ENCODE peak calls at places on chromosome 20, in five cellular contexts. P is effector memory CD4-positive, alpha-beta T cell; O is MM.1S; E is body of pancreas; T is CD8-positive, alpha-beta T cell. S is an unnamed sample. For H3K4me1, the result is how much of the 10 kb centered on the place peaks cover.

GRCh38 chr20:57133926-57134650 is 132.4 kb downstream of the BMP7 start:
- DNase-seq in T (no peak), O (no peak), P (no peak), E (no peak), S (no peak)

GRCh38 chr20:33793011-33793931 is 17.9 kb upstream of the CHMP4B start:
- DNase-seq in T (no peak), O (no peak), E (no peak), P (no peak), S (no peak)

GRCh38 chr20:62066339-62066982 is 780 bp upstream of the TAF4 start:
- DNase-seq in E (peak), O (peak), T (peak), P (peak), S (peak)

GRCh38 chr20:46222521-46223007 is 85.7 kb downstream of the CDH22 start:
- DNase-seq in P (no peak), E (peak), T (no peak), O (no peak), S (no peak)

GRCh38 chr20:24337074-24337473 is 132.4 kb upstream of the SYNDIG1 start:
- DNase-seq in O (no peak), P (no peak), T (no peak), E (no peak), S (no peak)

GRCh38 chr20:62722627-62723026 is 14.0 kb downstream of the NTSR1 start:
- DNase-seq in O (no peak), E (no peak), P (no peak), T (no peak), S (no peak)

GRCh38 chr20:62734336-62734735 is 25.7 kb downstream of the NTSR1 start:
- DNase-seq in T (no peak), O (no peak), E (no peak), P (no peak), S (no peak)

GRCh38 chr20:11214281-11214680 is 540.5 kb upstream of the JAG1 start:
- DNase-seq in T (no peak), E (no peak), P (no peak), O (no peak), S (no peak)

GRCh38 chr20:4491643-4492042 is 230.1 kb upstream of the PRND start:
- DNase-seq in O (no peak), T (no peak), E (no peak), P (no peak), S (no peak)

GRCh38 chr20:39190666-39191570 is 228.8 kb downstream of the DHX35 start:
- DNase-seq in O (no peak), E (peak), T (no peak), P (no peak), S (no peak)

GRCh38 chr20:24739751-24740150 is 209.3 kb upstream of the CST7 start:
- DNase-seq in P (no peak), O (no peak), E (no peak), T (no peak), S (no peak)

GRCh38 chr20:5150226-5151076 is 23.6 kb downstream of the CDS2 start:
- DNase-seq in T (no peak), P (no peak), O (no peak), E (no peak), S (no peak)

GRCh38 chr20:41176711-41177552 is 39.6 kb downstream of the PLCG1 start:
- DNase-seq in T (no peak), P (no peak), O (no peak), E (no peak), S (no peak)

GRCh38 chr20:59708326-59708725 is 104.0 kb downstream of the PHACTR3 start:
- DNase-seq in P (no peak), T (no peak), E (no peak), O (no peak), S (no peak)

GRCh38 chr20:63085087-63085861 is 78.5 kb upstream of the BHLHE23 start:
- DNase-seq in E (no peak), O (no peak), P (no peak), T (no peak), S (no peak)

GRCh38 chr20:10789386-10789785 is 115.6 kb upstream of the JAG1 start:
- DNase-seq in O (no peak), P (no peak), T (no peak), E (no peak), S (no peak)

GRCh38 chr20:45909817-45910669 is 1.9 kb downstream of the PLTP start:
- DNase-seq in O (no peak), E (no peak), T (no peak), P (no peak), S (no peak)

GRCh38 chr20:50292324-50293243 is 102.0 kb downstream of the CEBPB start:
- DNase-seq in T (no peak), O (no peak), E (peak), P (no peak), S (no peak)

GRCh38 chr20:3472105-3472504 is 1.3 kb downstream of the ATRN start:
- DNase-seq in P (no peak), T (no peak), O (no peak), E (no peak), S (no peak)

GRCh38 chr20:63178889-63179751 is 36.8 kb downstream of the YTHDF1 start:
- DNase-seq in E (peak), O (peak), P (peak), T (peak), S (peak)

GRCh38 chr20:45470939-45471338 is 1.4 kb downstream of the WFDC2 start:
- DNase-seq in P (no peak), O (peak), T (no peak), E (no peak), S (no peak)

GRCh38 chr20:10812738-10813327 is 139.0 kb upstream of the JAG1 start:
- DNase-seq in E (no peak), O (no peak), P (no peak), T (no peak), S (no peak)

GRCh38 chr20:4729265-4729664 is 7.6 kb downstream of the PRND start:
- DNase-seq in P (no peak), T (no peak), O (no peak), E (no peak), S (no peak)

GRCh38 chr20:35823147-35823546 is 51.3 kb downstream of the PHF20 start:
- DNase-seq in O (no peak), E (no peak), P (no peak), T (no peak), S (no peak)

GRCh38 chr20:10125757-10126156 is 91.0 kb downstream of the ANKEF1 start:
- DNase-seq in P (no peak), T (no peak), E (no peak), O (no peak), S (no peak)

GRCh38 chr20:63884506-63885263 is 10.2 kb upstream of the DNAJC5 start:
- DNase-seq in E (no peak), P (no peak), T (no peak), O (no peak), S (no peak)

GRCh38 chr20:62366370-62367135 is 559 bp downstream of the LAMA5 start:
- DNase-seq in E (no peak), O (peak), P (no peak), T (no peak), S (peak)

GRCh38 chr20:10419550-10420133 is 14.4 kb downstream of the MKKS start:
- DNase-seq in O (no peak), E (no peak), P (no peak), T (no peak), S (no peak)

GRCh38 chr20:47544852-47545251 is 43.2 kb downstream of the NCOA3 start:
- DNase-seq in O (no peak), E (no peak), T (no peak), P (no peak), S (no peak)

GRCh38 chr20:58349586-58349985 is 39.4 kb upstream of the VAPB start:
- DNase-seq in E (no peak), T (no peak), O (no peak), P (no peak), S (no peak)

GRCh38 chr20:41534170-41534569 is 84.0 kb downstream of the CHD6 start:
- DNase-seq in E (no peak), T (no peak), P (no peak), O (no peak), S (no peak)

GRCh38 chr20:13355386-13355785 is 134.3 kb downstream of the ISM1 start:
- DNase-seq in P (no peak), O (no peak), E (no peak), T (no peak), S (no peak)

GRCh38 chr20:24376523-24377085 is 92.8 kb upstream of the SYNDIG1 start:
- DNase-seq in P (no peak), T (no peak), E (no peak), O (no peak), S (no peak)

GRCh38 chr20:25314497-25315417 is 66.9 kb downstream of the PYGB start:
- DNase-seq in O (no peak), E (no peak), P (no peak), T (no peak), S (no peak)

GRCh38 chr20:35953411-35954199 is 697 bp downstream of the SCAND1 start:
- DNase-seq in O (peak), E (peak), T (peak), P (peak), S (peak)

GRCh38 chr20:58630063-58630462 is 21.0 kb upstream of the STX16 start:
- DNase-seq in E (no peak), T (no peak), O (no peak), P (no peak), S (no peak)

GRCh38 chr20:53918010-53918311 is 152.4 kb downstream of the BCAS1 start:
- DNase-seq in E (no peak), P (no peak), O (no peak), T (no peak), S (no peak)
- H3K27ac ChIP-seq in E (peak), P (no peak), O (no peak), T (no peak), S (no peak)

GRCh38 chr20:15076785-15077184 is 739.4 kb upstream of the FLRT3 start:
- DNase-seq in P (no peak), E (no peak), T (no peak), O (no peak), S (no peak)

GRCh38 chr20:15071010-15071808 is 733.8 kb upstream of the FLRT3 start:
- DNase-seq in P (no peak), T (no peak), O (no peak), E (no peak), S (no peak)

GRCh38 chr20:15079594-15080340 is 742.4 kb upstream of the FLRT3 start:
- DNase-seq in E (no peak), O (no peak), P (no peak), T (no peak), S (no peak)

GRCh38 chr20:15077733-15078132 is 740.3 kb upstream of the FLRT3 start:
- DNase-seq in T (no peak), P (no peak), E (no peak), O (no peak), S (no peak)

DNA sequence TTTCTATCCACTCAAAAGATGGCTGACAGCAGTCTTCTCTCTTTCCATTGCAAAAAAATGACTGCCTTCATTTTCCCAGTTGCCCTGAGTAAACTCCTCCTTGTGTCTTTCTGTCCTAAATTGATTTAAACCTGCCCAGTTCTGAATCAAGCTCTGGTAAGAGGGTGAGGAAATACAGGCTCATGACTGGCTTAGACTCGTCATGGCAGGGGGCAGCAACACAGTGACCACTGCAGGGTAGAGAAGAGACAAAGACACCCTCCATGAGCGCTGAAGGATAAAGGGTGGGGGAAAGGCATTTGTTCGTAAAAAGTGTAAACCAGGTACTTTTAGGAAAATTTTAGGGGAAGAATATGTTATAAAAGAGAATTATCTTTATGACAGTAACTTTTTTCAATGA is 738.2 kb upstream of the FLRT3 start:
- DNase-seq in E (no peak), P (no peak), O (no peak), T (no peak), S (no peak)
- H3K4me1 ChIP-seq in E (under half), P (under half), O (under half), T (under half), S (under half)

GRCh38 chr20:51529027-51529749 is 13.3 kb downstream of the NFATC2 start:
- DNase-seq in T (peak), O (no peak), E (no peak), P (no peak), S (no peak)
- H3K4me3 ChIP-seq in T (no peak), O (no peak), E (no peak), P (peak), S (peak)

DNA sequence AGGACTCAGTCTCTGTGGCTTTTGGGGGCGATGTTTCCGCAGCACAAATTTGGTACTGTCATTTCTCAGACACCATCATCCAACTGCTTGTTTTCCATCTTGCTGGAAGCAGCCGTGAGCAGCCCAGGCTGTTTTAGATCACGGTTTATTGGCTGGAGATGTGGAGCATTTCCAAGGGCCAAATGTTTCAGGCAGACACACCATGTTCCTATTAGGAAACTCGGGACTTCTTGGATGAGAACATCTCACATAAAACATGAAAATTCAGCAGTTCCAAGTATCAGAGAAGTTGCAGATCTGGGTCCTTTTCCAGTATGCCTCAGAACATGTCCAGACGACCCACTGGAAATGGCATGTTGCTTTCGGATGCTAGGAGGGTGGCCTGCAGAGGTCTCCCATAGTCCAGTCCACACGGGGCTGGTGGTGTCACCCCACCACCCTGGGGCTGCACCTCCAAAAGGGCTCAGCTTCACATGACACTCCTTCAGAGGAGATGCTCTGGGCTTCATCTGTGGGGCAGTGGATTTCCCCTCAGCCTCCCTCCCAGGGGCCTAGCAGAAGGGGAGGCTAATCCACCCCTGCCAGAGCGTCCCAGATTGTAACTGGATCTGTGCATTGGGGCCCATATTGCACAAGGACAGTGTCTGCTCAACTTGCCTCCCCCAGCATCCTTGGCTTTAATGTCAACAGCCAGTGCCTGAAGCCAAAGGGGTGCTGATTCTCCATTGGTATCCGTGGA is 176.3 kb downstream of the SCP2D1 start:
- DNase-seq in P (no peak), O (no peak), T (no peak), E (peak), S (no peak)
- H3K27ac ChIP-seq in P (no peak), O (no peak), T (no peak), E (peak), S (no peak)

DNA sequence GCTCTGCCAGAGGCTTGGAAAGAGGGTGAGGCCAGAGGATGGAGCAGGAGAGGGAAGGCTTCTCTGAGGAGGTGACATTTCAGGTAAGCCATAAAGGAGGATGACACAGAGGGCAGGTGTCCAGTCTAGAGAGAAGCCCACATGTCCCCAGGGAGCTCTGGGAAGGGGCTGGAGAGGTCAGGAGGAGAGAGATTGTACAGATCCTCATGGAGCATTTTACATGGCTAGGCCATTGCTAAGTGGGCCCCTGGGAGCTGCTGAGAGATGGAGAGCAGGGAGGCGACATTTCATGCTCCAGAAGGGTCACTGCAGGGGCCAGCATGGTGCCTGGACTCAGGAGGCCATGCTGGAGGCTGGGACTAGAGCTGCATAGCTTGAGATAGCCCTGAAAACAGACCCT is 124.5 kb downstream of the TOX2 start:
- DNase-seq in T (no peak), E (no peak), P (no peak), O (no peak), S (no peak)
- H3K4me1 ChIP-seq in T (under half), E (under half), P (under half), O (under half), S (under half)

DNA sequence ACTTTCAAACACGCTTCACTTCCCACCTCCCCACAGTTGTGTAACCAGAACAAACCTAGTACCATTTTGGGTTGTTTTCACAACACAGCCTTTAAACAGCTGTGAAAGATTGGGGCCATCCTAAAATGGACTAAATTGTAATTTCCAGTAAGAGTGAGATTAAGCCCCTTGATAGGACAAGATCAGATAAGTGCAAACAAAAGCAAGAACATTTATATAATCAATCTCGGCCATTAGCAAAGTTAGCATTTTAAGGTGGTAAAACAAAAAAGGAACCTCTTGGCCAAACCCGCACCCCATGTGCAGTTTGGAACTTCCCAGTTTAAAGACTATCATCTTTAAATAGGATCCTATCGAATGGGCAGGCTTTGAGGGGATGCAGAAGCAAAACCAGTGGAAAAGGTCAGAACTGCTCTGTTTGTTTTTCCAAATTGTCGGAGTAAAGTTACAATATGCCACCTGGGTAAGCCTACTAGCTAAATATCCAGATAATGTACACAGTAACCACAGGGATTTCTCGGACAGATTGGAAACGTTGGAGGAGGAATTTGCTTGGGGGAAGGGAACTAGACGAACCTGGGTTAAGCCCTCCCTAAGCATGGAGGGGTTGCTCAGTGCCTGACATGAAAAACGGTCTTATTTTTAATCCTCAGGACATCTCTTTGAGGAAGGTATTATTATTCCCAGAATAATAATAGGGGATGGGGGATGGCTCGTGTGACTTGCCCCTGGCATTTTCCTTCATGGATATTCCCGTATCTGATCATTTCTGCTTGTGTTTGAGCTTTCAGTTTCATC is 159.8 kb upstream of the SALL4 start:
- DNase-seq in P (no peak), E (no peak), O (no peak), T (no peak), S (no peak)
- H3K4me3 ChIP-seq in P (no peak), E (no peak), O (no peak), T (no peak), S (no peak)

S was measured in CD8-positive, alpha-beta memory T cell.